ENCODE peak calls at places on chromosomes 1 and 21, in nine cellular contexts. H, D, E, A, L, I, X, F and P are unnamed samples.
A peak's percentile ranks its signal among the peaks of the same experiment; 100 is the strongest.

GRCh38 chr1:228860911-228861829 is 125.9 kb downstream of the RHOU start:
- DNase-seq in H (no peak), D (no peak), E (no peak), A (peak; percentile 62), L (no peak), I (peak; percentile 50), X (no peak), F (peak; percentile 69), P (no peak)

GRCh38 chr1:10939654-10940450 is 72.6 kb upstream of the TARDBP start:
- DNase-seq in H (no peak), D (no peak), E (peak; percentile 75), A (no peak), L (no peak), I (peak; percentile 90), X (no peak), F (peak; percentile 38), P (peak; percentile 62)

GRCh38 chr21:45528981-45529784 is 13.1 kb downstream of the SLC19A1 start:
- DNase-seq in H (no peak), D (no peak), E (no peak), A (no peak), L (no peak), I (no peak), X (no peak), F (no peak), P (no peak)

GRCh38 chr1:158203693-158204457 is 23.2 kb downstream of the CD1D start:
- DNase-seq in H (no peak), D (no peak), E (no peak), A (peak; percentile 22), L (peak; percentile 24), I (peak; percentile 54), X (no peak), F (peak; percentile 82), P (peak; percentile 84)

GRCh38 chr1:164519426-164519825 is 39.6 kb upstream of the PBX1 start:
- DNase-seq in H (no peak), D (no peak), E (no peak), A (no peak), L (no peak), I (no peak), X (no peak), F (no peak), P (no peak)

GRCh38 chr1:47906466-47907191 is 90.6 kb downstream of the TRABD2B start:
- DNase-seq in H (no peak), D (no peak), E (no peak), A (no peak), L (no peak), I (no peak), X (no peak), F (peak; percentile 54), P (no peak)

GRCh38 chr1:52424238-52424637 is 19.8 kb downstream of the PRPF38A start:
- DNase-seq in H (no peak), D (peak; percentile 24), E (peak; percentile 31), A (no peak), L (peak; percentile 74), I (no peak), X (peak; percentile 11), F (peak; percentile 13), P (no peak)

GRCh38 chr21:34582506-34583150 is 32.3 kb downstream of the RCAN1 start:
- DNase-seq in H (no peak), D (no peak), E (no peak), A (no peak), L (no peak), I (peak; percentile 9), X (no peak), F (peak; percentile 69), P (peak; percentile 47)

GRCh38 chr1:234957330-234958065 is 171.1 kb downstream of the TOMM20 start:
- DNase-seq in H (no peak), D (no peak), E (no peak), A (peak; percentile 85), L (no peak), I (no peak), X (no peak), F (peak; percentile 84), P (no peak)

GRCh38 chr1:167517535-167518330 is 596 bp downstream of the CD247 start:
- DNase-seq in H (no peak), D (peak; percentile 81), E (peak; percentile 92), A (no peak), L (peak; percentile 76), I (no peak), X (peak; percentile 78), F (no peak), P (no peak)

GRCh38 chr1:55951291-55951690 is 628.1 kb downstream of the PLPP3 start:
- DNase-seq in H (no peak), D (no peak), E (no peak), A (no peak), L (no peak), I (no peak), X (no peak), F (peak; percentile 14), P (no peak)

GRCh38 chr21:23452384-23453083 is 2154.7 kb downstream of the MRPL39 start:
- DNase-seq in H (no peak), D (no peak), E (peak; percentile 10), A (peak; percentile 32), L (no peak), I (peak; percentile 31), X (no peak), F (no peak), P (peak; percentile 10)